ENCODE peak calls at places on chromosomes 12 and 14, in ten cellular contexts. One of them, this sample, is unnamed.

GRCh38 chr14:105487986-105488777 is 1.5 kb downstream of the CRIP1 start:
- DNase-seq in activated CD4-positive, alpha-beta T cell treated with anti-CD3 and anti-CD28 coated beads for 1 hour: no peak
- DNase-seq in NAMALWA: no peak
- DNase-seq in stimulated activated CD4-positive, alpha-beta T cell treated with anti-CD3 and anti-CD28 coated beads, Interleukin-12 subunit alpha, Interleukin-12 subunit beta, amount 100 ng/mL, for 24 hours: no peak
- DNase-seq in cardiac muscle cell: no peak
- DNase-seq in RPMI7951: no peak
- DNase-seq in astrocyte of the cerebellum: no peak
- DNase-seq in mammary epithelial cell: no peak
- DNase-seq in neural crest cell: no peak
- DNase-seq in pons: no peak
- DNase-seq in this sample: no peak

GRCh38 chr14:72126091-72126490 is 193.9 kb downstream of the RGS6 start:
- DNase-seq in pons: no peak
- DNase-seq in activated CD4-positive, alpha-beta T cell treated with anti-CD3 and anti-CD28 coated beads for 1 hour: no peak
- DNase-seq in mammary epithelial cell: no peak
- DNase-seq in astrocyte of the cerebellum: no peak
- DNase-seq in neural crest cell: no peak
- DNase-seq in RPMI7951: no peak
- DNase-seq in cardiac muscle cell: no peak
- DNase-seq in stimulated activated CD4-positive, alpha-beta T cell treated with anti-CD3 and anti-CD28 coated beads, Interleukin-12 subunit alpha, Interleukin-12 subunit beta, amount 100 ng/mL, for 24 hours: no peak
- DNase-seq in NAMALWA: no peak
- DNase-seq in this sample: no peak

GRCh38 chr14:39762576-39763401 is 330.6 kb upstream of the FBXO33 start:
- DNase-seq in mammary epithelial cell: no peak
- DNase-seq in cardiac muscle cell: no peak
- DNase-seq in NAMALWA: no peak
- DNase-seq in pons: peak
- DNase-seq in neural crest cell: no peak
- DNase-seq in activated CD4-positive, alpha-beta T cell treated with anti-CD3 and anti-CD28 coated beads for 1 hour: no peak
- DNase-seq in astrocyte of the cerebellum: no peak
- DNase-seq in stimulated activated CD4-positive, alpha-beta T cell treated with anti-CD3 and anti-CD28 coated beads, Interleukin-12 subunit alpha, Interleukin-12 subunit beta, amount 100 ng/mL, for 24 hours: no peak
- DNase-seq in RPMI7951: no peak
- DNase-seq in this sample: no peak

GRCh38 chr12:65895759-65896656 is 71.7 kb downstream of the HMGA2 start:
- DNase-seq in activated CD4-positive, alpha-beta T cell treated with anti-CD3 and anti-CD28 coated beads for 1 hour: no peak
- DNase-seq in neural crest cell: no peak
- DNase-seq in NAMALWA: no peak
- DNase-seq in RPMI7951: peak
- DNase-seq in pons: no peak
- DNase-seq in mammary epithelial cell: no peak
- DNase-seq in astrocyte of the cerebellum: no peak
- DNase-seq in stimulated activated CD4-positive, alpha-beta T cell treated with anti-CD3 and anti-CD28 coated beads, Interleukin-12 subunit alpha, Interleukin-12 subunit beta, amount 100 ng/mL, for 24 hours: no peak
- DNase-seq in cardiac muscle cell: no peak
- DNase-seq in this sample: peak

GRCh38 chr12:3869860-3870259 is 3.3 kb downstream of the PARP11 start:
- DNase-seq in stimulated activated CD4-positive, alpha-beta T cell treated with anti-CD3 and anti-CD28 coated beads, Interleukin-12 subunit alpha, Interleukin-12 subunit beta, amount 100 ng/mL, for 24 hours: no peak
- DNase-seq in NAMALWA: peak
- DNase-seq in astrocyte of the cerebellum: no peak
- DNase-seq in neural crest cell: no peak
- DNase-seq in pons: no peak
- DNase-seq in mammary epithelial cell: no peak
- DNase-seq in activated CD4-positive, alpha-beta T cell treated with anti-CD3 and anti-CD28 coated beads for 1 hour: peak
- DNase-seq in cardiac muscle cell: no peak
- DNase-seq in RPMI7951: no peak
- DNase-seq in this sample: no peak

GRCh38 chr14:30518867-30519266 is 40.1 kb upstream of the G2E3 start:
- DNase-seq in RPMI7951: no peak
- DNase-seq in stimulated activated CD4-positive, alpha-beta T cell treated with anti-CD3 and anti-CD28 coated beads, Interleukin-12 subunit alpha, Interleukin-12 subunit beta, amount 100 ng/mL, for 24 hours: no peak
- DNase-seq in activated CD4-positive, alpha-beta T cell treated with anti-CD3 and anti-CD28 coated beads for 1 hour: no peak
- DNase-seq in neural crest cell: no peak
- DNase-seq in cardiac muscle cell: no peak
- DNase-seq in mammary epithelial cell: no peak
- DNase-seq in NAMALWA: no peak
- DNase-seq in pons: no peak
- DNase-seq in astrocyte of the cerebellum: no peak
- DNase-seq in this sample: no peak

GRCh38 chr12:124620606-124621295 is 53.3 kb upstream of the NCOR2 start:
- DNase-seq in stimulated activated CD4-positive, alpha-beta T cell treated with anti-CD3 and anti-CD28 coated beads, Interleukin-12 subunit alpha, Interleukin-12 subunit beta, amount 100 ng/mL, for 24 hours: no peak
- DNase-seq in activated CD4-positive, alpha-beta T cell treated with anti-CD3 and anti-CD28 coated beads for 1 hour: no peak
- DNase-seq in neural crest cell: no peak
- DNase-seq in astrocyte of the cerebellum: no peak
- DNase-seq in cardiac muscle cell: no peak
- DNase-seq in RPMI7951: no peak
- DNase-seq in NAMALWA: no peak
- DNase-seq in mammary epithelial cell: peak
- DNase-seq in pons: no peak
- DNase-seq in this sample: no peak

GRCh38 chr12:32975122-32975521 is 78.5 kb upstream of the PKP2 start:
- DNase-seq in mammary epithelial cell: no peak
- DNase-seq in astrocyte of the cerebellum: no peak
- DNase-seq in activated CD4-positive, alpha-beta T cell treated with anti-CD3 and anti-CD28 coated beads for 1 hour: no peak
- DNase-seq in neural crest cell: no peak
- DNase-seq in RPMI7951: no peak
- DNase-seq in pons: no peak
- DNase-seq in NAMALWA: no peak
- DNase-seq in cardiac muscle cell: no peak
- DNase-seq in stimulated activated CD4-positive, alpha-beta T cell treated with anti-CD3 and anti-CD28 coated beads, Interleukin-12 subunit alpha, Interleukin-12 subunit beta, amount 100 ng/mL, for 24 hours: no peak
- DNase-seq in this sample: no peak

GRCh38 chr12:62844915-62845314 is 90.0 kb downstream of the PPM1H start:
- DNase-seq in activated CD4-positive, alpha-beta T cell treated with anti-CD3 and anti-CD28 coated beads for 1 hour: no peak
- DNase-seq in NAMALWA: no peak
- DNase-seq in mammary epithelial cell: no peak
- DNase-seq in neural crest cell: no peak
- DNase-seq in RPMI7951: no peak
- DNase-seq in pons: no peak
- DNase-seq in cardiac muscle cell: no peak
- DNase-seq in astrocyte of the cerebellum: no peak
- DNase-seq in stimulated activated CD4-positive, alpha-beta T cell treated with anti-CD3 and anti-CD28 coated beads, Interleukin-12 subunit alpha, Interleukin-12 subunit beta, amount 100 ng/mL, for 24 hours: no peak
- DNase-seq in this sample: no peak

GRCh38 chr14:100591453-100592371 is 4.5 kb upstream of the BEGAIN start:
- DNase-seq in NAMALWA: no peak
- DNase-seq in stimulated activated CD4-positive, alpha-beta T cell treated with anti-CD3 and anti-CD28 coated beads, Interleukin-12 subunit alpha, Interleukin-12 subunit beta, amount 100 ng/mL, for 24 hours: no peak
- DNase-seq in cardiac muscle cell: no peak
- DNase-seq in astrocyte of the cerebellum: no peak
- DNase-seq in pons: no peak
- DNase-seq in activated CD4-positive, alpha-beta T cell treated with anti-CD3 and anti-CD28 coated beads for 1 hour: no peak
- DNase-seq in neural crest cell: no peak
- DNase-seq in RPMI7951: no peak
- DNase-seq in mammary epithelial cell: no peak
- DNase-seq in this sample: no peak

GRCh38 chr14:52801014-52801708 is 9.8 kb upstream of the GNPNAT1 start:
- DNase-seq in mammary epithelial cell: no peak
- DNase-seq in stimulated activated CD4-positive, alpha-beta T cell treated with anti-CD3 and anti-CD28 coated beads, Interleukin-12 subunit alpha, Interleukin-12 subunit beta, amount 100 ng/mL, for 24 hours: no peak
- DNase-seq in astrocyte of the cerebellum: peak
- DNase-seq in cardiac muscle cell: peak
- DNase-seq in pons: no peak
- DNase-seq in NAMALWA: peak
- DNase-seq in activated CD4-positive, alpha-beta T cell treated with anti-CD3 and anti-CD28 coated beads for 1 hour: no peak
- DNase-seq in RPMI7951: peak
- DNase-seq in neural crest cell: no peak
- DNase-seq in this sample: peak

GRCh38 chr12:122086641-122087285 is 8.2 kb downstream of the MLXIP start:
- DNase-seq in NAMALWA: no peak
- DNase-seq in mammary epithelial cell: no peak
- DNase-seq in activated CD4-positive, alpha-beta T cell treated with anti-CD3 and anti-CD28 coated beads for 1 hour: no peak
- DNase-seq in stimulated activated CD4-positive, alpha-beta T cell treated with anti-CD3 and anti-CD28 coated beads, Interleukin-12 subunit alpha, Interleukin-12 subunit beta, amount 100 ng/mL, for 24 hours: no peak
- DNase-seq in neural crest cell: no peak
- DNase-seq in RPMI7951: no peak
- DNase-seq in cardiac muscle cell: no peak
- DNase-seq in pons: no peak
- DNase-seq in astrocyte of the cerebellum: no peak
- DNase-seq in this sample: no peak

GRCh38 chr12:87930033-87930432 is 99.2 kb downstream of the C12orf50 start:
- DNase-seq in activated CD4-positive, alpha-beta T cell treated with anti-CD3 and anti-CD28 coated beads for 1 hour: no peak
- DNase-seq in pons: no peak
- DNase-seq in stimulated activated CD4-positive, alpha-beta T cell treated with anti-CD3 and anti-CD28 coated beads, Interleukin-12 subunit alpha, Interleukin-12 subunit beta, amount 100 ng/mL, for 24 hours: no peak
- DNase-seq in neural crest cell: no peak
- DNase-seq in cardiac muscle cell: no peak
- DNase-seq in astrocyte of the cerebellum: peak
- DNase-seq in mammary epithelial cell: peak
- DNase-seq in RPMI7951: no peak
- DNase-seq in NAMALWA: no peak
- DNase-seq in this sample: no peak

GRCh38 chr14:93901813-93902212 is 25.3 kb upstream of the FAM181A start:
- DNase-seq in stimulated activated CD4-positive, alpha-beta T cell treated with anti-CD3 and anti-CD28 coated beads, Interleukin-12 subunit alpha, Interleukin-12 subunit beta, amount 100 ng/mL, for 24 hours: no peak
- DNase-seq in activated CD4-positive, alpha-beta T cell treated with anti-CD3 and anti-CD28 coated beads for 1 hour: no peak
- DNase-seq in RPMI7951: no peak
- DNase-seq in pons: no peak
- DNase-seq in NAMALWA: no peak
- DNase-seq in astrocyte of the cerebellum: no peak
- DNase-seq in neural crest cell: no peak
- DNase-seq in mammary epithelial cell: no peak
- DNase-seq in cardiac muscle cell: no peak
- DNase-seq in this sample: no peak

GRCh38 chr14:22822619-22823551 is 6.8 kb upstream of the MRPL52 start:
- DNase-seq in astrocyte of the cerebellum: peak
- DNase-seq in NAMALWA: peak
- DNase-seq in pons: peak
- DNase-seq in mammary epithelial cell: peak
- DNase-seq in RPMI7951: peak
- DNase-seq in neural crest cell: peak
- DNase-seq in activated CD4-positive, alpha-beta T cell treated with anti-CD3 and anti-CD28 coated beads for 1 hour: peak
- DNase-seq in cardiac muscle cell: peak
- DNase-seq in stimulated activated CD4-positive, alpha-beta T cell treated with anti-CD3 and anti-CD28 coated beads, Interleukin-12 subunit alpha, Interleukin-12 subunit beta, amount 100 ng/mL, for 24 hours: peak
- DNase-seq in this sample: no peak

This sample was measured in SW 1271.